ENCODE peak calls at places on chromosomes 2 and 18, in nine cellular contexts. J is GM06990, Z is B cell, E is fibroblast of lung, Q is endothelial cell, C is right lobe of liver, F is HCT116, I is HFF-Myc, L is pancreas. X is an unnamed sample.

GRCh38 chr2:40451926-40452605 is at the start of gene SLC8A1:
- DNase-seq in J (peak), Z (no peak), E (peak), Q (peak), C (peak), F (no peak), I (no peak), L (peak), X (peak)

GRCh38 chr2:39481611-39482010 is 44.5 kb upstream of the MAP4K3 start:
- DNase-seq in J (no peak), Z (no peak), E (peak), Q (no peak), C (no peak), F (no peak), I (no peak), L (no peak), X (no peak)

GRCh38 chr2:22355816-22356433 is 1029.1 kb upstream of the KLHL29 start:
- DNase-seq in J (no peak), Z (peak), E (peak), Q (peak), C (peak), F (no peak), I (no peak), L (no peak), X (peak)

GRCh38 chr2:180077295-180077906 is 70.3 kb upstream of the CWC22 start:
- DNase-seq in J (no peak), Z (no peak), E (peak), Q (no peak), C (no peak), F (peak), I (no peak), L (no peak), X (no peak)

GRCh38 chr18:45658756-45659155 is 43.5 kb downstream of the SLC14A2 start:
- DNase-seq in J (no peak), Z (no peak), E (peak), Q (no peak), C (no peak), F (no peak), I (no peak), L (no peak), X (no peak)

GRCh38 chr2:183214680-183215079 is 90.4 kb downstream of the NUP35 start:
- DNase-seq in J (no peak), Z (no peak), E (no peak), Q (no peak), C (no peak), F (no peak), I (no peak), L (no peak), X (no peak)

GRCh38 chr2:147026664-147027278 is 818.1 kb upstream of the ACVR2A start:
- DNase-seq in J (no peak), Z (no peak), E (peak), Q (no peak), C (no peak), F (no peak), I (no peak), L (no peak), X (no peak)

GRCh38 chr2:64143154-64144056 is 815 bp downstream of the PELI1 start:
- DNase-seq in J (peak), Z (peak), E (peak), Q (peak), C (peak), F (no peak), I (no peak), L (no peak), X (peak)

GRCh38 chr18:46424898-46425297 is 232.1 kb downstream of the LOXHD1 start:
- DNase-seq in J (no peak), Z (no peak), E (no peak), Q (no peak), C (no peak), F (no peak), I (no peak), L (no peak), X (no peak)

DNA sequence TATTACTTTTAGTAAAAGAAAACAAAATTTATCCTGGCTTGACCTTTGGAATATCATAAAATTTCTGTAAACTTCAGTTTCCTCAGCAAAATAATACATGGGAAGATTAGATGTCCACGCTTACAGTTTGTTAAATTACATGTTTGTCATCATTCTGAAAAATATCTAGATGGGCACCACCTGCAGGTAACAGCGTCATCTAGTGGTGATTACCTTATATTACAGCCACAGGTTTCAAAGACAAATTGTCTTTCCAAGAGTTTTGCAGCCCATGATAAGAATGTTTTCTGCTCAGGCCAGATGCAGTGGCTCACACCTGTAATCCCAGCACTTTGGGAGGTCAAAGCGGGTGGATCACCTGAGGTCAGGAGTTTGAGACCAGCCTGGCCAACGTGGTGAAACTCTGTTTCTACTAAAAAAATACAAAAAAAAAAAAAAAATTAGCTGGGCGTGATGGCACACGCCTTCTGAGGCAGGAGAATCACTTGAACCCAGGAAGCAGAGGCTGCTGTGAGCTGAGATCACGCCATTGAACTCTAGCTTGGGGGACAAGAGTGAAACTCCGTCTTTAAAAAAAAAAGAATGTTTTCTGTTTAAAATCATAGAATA is 96.3 kb upstream of the RASGRP3 start:
- DNase-seq in J (no peak), Z (no peak), E (no peak), Q (no peak), C (no peak), F (peak), I (no peak), L (no peak), X (no peak)
- TF ChIP-seq CTCF in J (peak), Z (peak), E (peak), Q (peak), C (peak), F (peak), I (peak), L (no peak), X (peak)

GRCh38 chr2:221077799-221078198 is 494.3 kb downstream of the EPHA4 start:
- DNase-seq in J (no peak), Z (no peak), E (no peak), Q (no peak), C (no peak), F (no peak), I (no peak), L (no peak), X (no peak)

GRCh38 chr2:221075203-221075602 is 496.9 kb downstream of the EPHA4 start:
- DNase-seq in J (no peak), Z (no peak), E (peak), Q (no peak), C (no peak), F (no peak), I (no peak), L (no peak), X (no peak)

GRCh38 chr2:221074238-221074637 is 497.9 kb downstream of the EPHA4 start:
- DNase-seq in J (no peak), Z (no peak), E (no peak), Q (no peak), C (no peak), F (no peak), I (no peak), L (no peak), X (no peak)

GRCh38 chr2:221073650-221074049 is 498.5 kb downstream of the EPHA4 start:
- DNase-seq in J (no peak), Z (no peak), E (no peak), Q (no peak), C (no peak), F (no peak), I (no peak), L (no peak), X (no peak)

DNA sequence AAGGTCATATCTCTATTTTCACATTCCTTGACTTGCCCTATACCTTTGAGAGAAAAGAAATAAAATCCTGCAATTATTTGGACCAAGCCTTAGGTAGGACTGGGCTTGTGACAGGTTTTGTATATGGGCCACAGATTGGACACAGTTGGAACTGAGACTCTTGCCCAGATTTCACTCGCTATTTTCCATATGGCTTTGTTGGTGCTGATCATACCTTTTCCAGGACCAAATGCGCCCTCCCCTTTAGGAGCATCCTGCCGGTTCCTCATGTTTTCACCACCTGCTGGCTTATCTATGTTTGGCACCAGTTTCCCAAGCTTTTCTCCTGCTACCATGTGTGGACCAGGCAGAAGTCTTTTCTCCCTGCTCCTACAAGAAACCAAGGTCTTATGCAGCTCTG is 494.9 kb downstream of the EPHA4 start:
- DNase-seq in J (no peak), Z (no peak), E (no peak), Q (no peak), C (no peak), F (no peak), I (no peak), L (no peak), X (no peak)
- TF ChIP-seq CTCF in J (no peak), Z (no peak), E (no peak), Q (no peak), C (no peak), F (no peak), I (no peak), L (no peak), X (no peak)

GRCh38 chr2:120956486-120957156 is 221.0 kb downstream of the GLI2 start:
- DNase-seq in J (no peak), Z (no peak), E (no peak), Q (no peak), C (no peak), F (no peak), I (no peak), L (peak), X (no peak)
- TF ChIP-seq CTCF in J (no peak), Z (no peak), E (no peak), Q (no peak), C (no peak), F (no peak), I (no peak), L (no peak), X (no peak)

DNA sequence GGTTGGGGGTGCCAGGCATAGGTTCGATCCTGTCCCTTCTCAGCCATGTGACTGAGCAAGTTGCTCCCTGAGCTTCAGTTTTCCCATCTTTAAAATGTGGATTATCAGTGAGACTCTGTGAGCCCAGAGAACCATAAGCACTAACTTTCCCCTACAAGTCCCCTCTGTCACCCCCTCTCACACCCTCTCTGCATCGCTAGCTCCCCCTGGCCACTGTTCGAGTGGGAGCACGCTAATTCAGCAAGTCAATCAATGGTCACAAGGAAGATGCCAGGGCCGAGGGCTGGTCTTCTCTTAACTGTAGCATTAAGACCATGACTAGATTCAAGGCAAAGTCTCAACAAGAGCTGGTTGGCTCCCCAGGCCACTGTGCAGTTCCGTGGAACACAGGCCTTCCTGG is 66.2 kb downstream of the BCL2L11 start:
- DNase-seq in J (no peak), Z (no peak), E (no peak), Q (no peak), C (no peak), F (no peak), I (no peak), L (no peak), X (no peak)
- TF ChIP-seq CTCF in J (no peak), Z (no peak), E (no peak), Q (no peak), C (no peak), F (no peak), I (no peak), L (no peak), X (no peak)

DNA sequence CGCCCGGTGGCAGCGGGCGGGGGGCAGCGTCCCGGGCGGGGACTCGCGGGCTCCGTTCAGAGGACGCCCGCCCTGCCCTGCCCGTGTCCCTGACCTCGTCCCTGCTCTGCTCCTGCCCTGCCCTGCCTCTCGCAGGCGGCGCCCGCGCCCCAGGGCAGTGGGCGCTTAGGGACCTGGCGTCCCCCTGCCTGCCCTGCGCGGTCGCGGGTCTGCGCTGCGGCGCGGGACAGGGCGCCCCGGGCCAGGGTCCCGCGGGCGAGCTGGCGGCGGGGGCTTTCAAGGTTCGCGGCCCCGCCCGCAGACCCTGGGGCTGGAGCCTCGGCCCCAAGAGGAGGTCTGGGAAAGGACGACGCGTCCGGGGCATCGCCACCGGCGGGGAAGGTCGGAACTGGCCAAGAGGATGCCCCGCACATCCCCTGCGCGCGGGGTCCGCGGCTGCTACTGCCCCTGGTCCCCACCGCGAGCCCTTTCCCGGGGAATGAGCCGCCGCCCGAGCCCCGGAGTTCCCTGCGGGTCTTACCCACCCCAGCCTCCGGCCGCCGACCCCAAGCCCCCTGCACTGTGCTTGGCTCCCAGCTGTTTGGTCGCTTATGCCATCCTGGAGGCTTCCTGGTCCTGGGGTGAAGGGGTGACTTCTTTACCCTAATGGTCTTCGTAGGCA is 679 bp downstream of the RNF144A start:
- DNase-seq in J (peak), Z (peak), E (no peak), Q (peak), C (peak), F (no peak), I (no peak), L (peak), X (no peak)
- TF ChIP-seq CTCF in J (no peak), Z (no peak), E (no peak), Q (no peak), C (no peak), F (no peak), I (no peak), L (no peak), X (peak)

GRCh38 chr18:13318644-13319501 is 100.3 kb downstream of the LDLRAD4 start:
- DNase-seq in J (no peak), Z (no peak), E (no peak), Q (no peak), C (no peak), F (no peak), I (no peak), L (no peak), X (no peak)
- TF ChIP-seq CTCF in J (no peak), Z (no peak), E (no peak), Q (no peak), C (no peak), F (no peak), I (no peak), L (no peak), X (no peak)

GRCh38 chr2:165970663-165971062 is 17.1 kb upstream of the TTC21B start:
- DNase-seq in J (no peak), Z (no peak), E (no peak), Q (no peak), C (no peak), F (no peak), I (no peak), L (no peak), X (no peak)

GRCh38 chr2:165967746-165968145 is 14.2 kb upstream of the TTC21B start:
- DNase-seq in J (no peak), Z (no peak), E (no peak), Q (no peak), C (no peak), F (no peak), I (no peak), L (no peak), X (no peak)

DNA sequence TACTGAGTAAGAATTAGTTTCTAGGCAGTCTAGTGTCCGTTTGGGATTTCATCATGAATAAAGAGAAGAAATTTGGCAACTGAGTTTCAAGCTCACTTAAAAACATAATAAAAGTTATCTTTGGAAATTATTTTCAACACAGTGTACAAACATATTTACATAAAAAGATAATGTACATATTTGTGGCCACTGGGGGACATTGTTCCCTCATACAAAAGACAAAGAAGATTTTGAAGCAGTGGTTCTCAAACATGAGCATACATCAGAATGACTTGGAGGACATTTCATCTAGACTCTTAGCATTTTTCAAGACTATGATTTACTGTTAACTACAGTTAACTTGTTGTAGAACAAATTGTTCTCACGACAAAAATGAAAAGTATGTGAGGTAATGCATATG is 15.7 kb upstream of the TTC21B start:
- DNase-seq in J (no peak), Z (no peak), E (peak), Q (no peak), C (no peak), F (no peak), I (no peak), L (no peak), X (no peak)
- TF ChIP-seq CTCF in J (no peak), Z (no peak), E (no peak), Q (peak), C (no peak), F (no peak), I (no peak), L (no peak), X (no peak)

GRCh38 chr18:13801260-13801601 is 22.7 kb upstream of the MC5R start:
- DNase-seq in J (no peak), Z (no peak), E (no peak), Q (no peak), C (no peak), F (no peak), I (no peak), L (no peak), X (no peak)
- TF ChIP-seq CTCF in J (no peak), Z (no peak), E (no peak), Q (no peak), C (no peak), F (no peak), I (no peak), L (no peak), X (no peak)

X was measured in type B pancreatic cell.